ENCODE peak calls at places on chromosomes 12 and 14, in five cellular contexts. A is brain microvascular endothelial cell; R is AG09319; U is activated CD4-positive, alpha-beta T cell treated with anti-CD3 and anti-CD28 coated beads, Interleukin-2, amount 50 U/mL, for 24 hours; P is HT1080. Q is an unnamed sample.

GRCh38 chr14:61608245-61609142 is 86.8 kb upstream of the HIF1A start:
- DNase-seq in P (no peak), A (no peak), R (no peak), U (no peak), Q (no peak)

GRCh38 chr12:109759595-109759994 is 46.0 kb downstream of the FAM222A start:
- DNase-seq in U (no peak), A (no peak), R (no peak), P (no peak), Q (no peak)

GRCh38 chr12:90290980-90291975 is 582.6 kb upstream of the ATP2B1 start:
- DNase-seq in A (no peak), U (no peak), P (no peak), R (no peak), Q (no peak)

GRCh38 chr12:51269174-51270066 is 795 bp downstream of the SMAGP start:
- DNase-seq in A (no peak), R (no peak), U (no peak), P (peak; percentile 40), Q (no peak)

GRCh38 chr12:111686574-111687105 is 787 bp downstream of the ACAD10 start:
- DNase-seq in R (no peak), U (no peak), A (peak; percentile 12), P (no peak), Q (no peak)

GRCh38 chr12:131827961-131828534 is at the start of gene MMP17:
- DNase-seq in P (peak; percentile 45), U (no peak), A (no peak), R (peak; percentile 27), Q (no peak)

GRCh38 chr12:105679982-105680381 is 349.5 kb downstream of the C12orf75 start:
- DNase-seq in P (no peak), U (no peak), A (no peak), R (no peak), Q (no peak)

GRCh38 chr12:133081408-133081806 is 684 bp downstream of the ZNF140 start:
- DNase-seq in A (no peak), P (no peak), R (no peak), U (no peak), Q (no peak)

GRCh38 chr12:106066051-106066705 is 72.6 kb downstream of the NUAK1 start:
- DNase-seq in P (peak; percentile 36), U (no peak), A (no peak), R (no peak), Q (no peak)

GRCh38 chr12:94604299-94604698 is 46.1 kb downstream of the TMCC3 start:
- DNase-seq in R (no peak), U (no peak), A (no peak), P (no peak), Q (no peak)

GRCh38 chr14:76352639-76353281 is 23.2 kb upstream of the ESRRB start:
- DNase-seq in P (peak; percentile 29), U (peak; percentile 8), A (peak; percentile 22), R (no peak), Q (no peak)

GRCh38 chr14:85175556-85175955 is 354.4 kb upstream of the FLRT2 start:
- DNase-seq in U (no peak), A (peak; percentile 57), R (peak; percentile 3), P (no peak), Q (peak; percentile 40)

GRCh38 chr12:60863421-60863820 is 1267.6 kb downstream of the SLC16A7 start:
- DNase-seq in R (no peak), P (no peak), U (no peak), A (no peak), Q (no peak)

GRCh38 chr14:102540310-102541028 is 30.9 kb upstream of the ANKRD9 start:
- DNase-seq in U (no peak), P (no peak), A (no peak), R (no peak), Q (no peak)

GRCh38 chr14:64516969-64517368 is 12.4 kb downstream of the ZBTB1 start:
- DNase-seq in P (no peak), A (no peak), R (no peak), U (no peak), Q (no peak)

GRCh38 chr12:109767456-109767855 is 53.8 kb downstream of the FAM222A start:
- DNase-seq in P (no peak), U (no peak), A (no peak), R (no peak), Q (no peak)

GRCh38 chr12:132275110-132275531 is 54.3 kb downstream of the GALNT9 start:
- DNase-seq in U (no peak), P (peak; percentile 47), A (peak; percentile 22), R (no peak), Q (no peak)

GRCh38 chr14:89221109-89221508 is 195.9 kb downstream of the FOXN3 start:
- DNase-seq in A (peak; percentile 74), R (peak; percentile 52), P (peak; percentile 76), U (no peak), Q (peak; percentile 58)

GRCh38 chr12:11882301-11883019 is 188.3 kb upstream of the BCL2L14 start:
- DNase-seq in P (no peak), U (no peak), R (no peak), A (no peak), Q (no peak)

GRCh38 chr12:124583854-124584253 is 16.4 kb upstream of the NCOR2 start:
- DNase-seq in U (no peak), A (no peak), P (no peak), R (no peak), Q (no peak)

GRCh38 chr14:32826404-32827082 is 112.1 kb upstream of the NPAS3 start:
- DNase-seq in A (peak; percentile 37), P (no peak), R (no peak), U (no peak), Q (no peak)

GRCh38 chr14:36672095-36672494 is 10.4 kb downstream of the PAX9 start:
- DNase-seq in R (no peak), U (no peak), A (no peak), P (no peak), Q (no peak)

GRCh38 chr12:14723763-14724162 is 27.4 kb upstream of the GUCY2C start:
- DNase-seq in R (peak; percentile 7), P (peak; percentile 32), U (peak; percentile 21), A (peak; percentile 57), Q (peak; percentile 1)

GRCh38 chr14:105411985-105412767 is 7.5 kb upstream of the MTA1 start:
- DNase-seq in A (no peak), P (no peak), U (no peak), R (no peak), Q (no peak)

GRCh38 chr12:132287391-132288238 is 41.8 kb downstream of the GALNT9 start:
- DNase-seq in U (no peak), A (no peak), P (no peak), R (no peak), Q (no peak)

GRCh38 chr14:30243157-30243556 is 315.5 kb upstream of the PRKD1 start:
- DNase-seq in A (no peak), U (no peak), R (no peak), P (no peak), Q (no peak)

GRCh38 chr12:93616584-93617101 is 44.2 kb downstream of the SOCS2 start:
- DNase-seq in U (no peak), R (no peak), P (peak; percentile 65), A (no peak), Q (no peak)

GRCh38 chr14:50967719-50968266 is 23.5 kb upstream of the PYGL start:
- DNase-seq in U (no peak), R (no peak), A (no peak), P (no peak), Q (no peak)

GRCh38 chr12:12999959-13000615 is at the start of gene HEBP1:
- DNase-seq in R (peak; percentile 80), U (peak; percentile 96), A (peak; percentile 86), P (peak; percentile 76), Q (no peak)

GRCh38 chr14:72710212-72710611 is 183.7 kb downstream of the DPF3 start:
- DNase-seq in R (peak; percentile 38), U (no peak), P (no peak), A (no peak), Q (no peak)